ENCODE peak calls at places on chromosome 14, in ten cellular contexts. D is stomach, F is K562, T is adrenal gland, U is sigmoid colon, J is uterus, Z is heart left ventricle, A is ovary, E is body of pancreas, W is IMR-90. G is an unnamed sample. For H3K4me1, the result is how much of the 10 kb centered on the place peaks cover.

GRCh38 chr14:102930753-102931579 is 8.5 kb downstream of the AMN start:
- DNase-seq in E (no peak), W (peak), T (peak), D (peak), A (no peak), Z (no peak), J (no peak), U (no peak), F (no peak), G (peak)

GRCh38 chr14:75249251-75249957 is 29.2 kb upstream of the FOS start:
- DNase-seq in E (peak), D (peak), U (no peak), Z (no peak), A (no peak), W (no peak), F (no peak), T (no peak), J (no peak), G (no peak)

GRCh38 chr14:87529081-87529480 is 463.9 kb downstream of the GALC start:
- DNase-seq in T (no peak), E (no peak), W (no peak), J (no peak), D (no peak), U (no peak), F (no peak), Z (no peak), A (no peak), G (no peak)

GRCh38 chr14:53109028-53109687 is 44.0 kb downstream of the DDHD1 start:
- DNase-seq in E (no peak), D (no peak), A (no peak), Z (no peak), T (no peak), F (no peak), J (no peak), U (no peak), W (no peak), G (no peak)

GRCh38 chr14:29724991-29725390 is 202.7 kb downstream of the PRKD1 start:
- DNase-seq in W (peak), U (no peak), J (no peak), Z (no peak), D (no peak), E (peak), A (peak), T (peak), F (no peak), G (no peak)

GRCh38 chr14:103546651-103547454 is 15.6 kb downstream of the BAG5 start:
- DNase-seq in Z (peak), T (peak), F (peak), D (peak), W (no peak), J (peak), A (peak), E (peak), U (peak), G (peak)

GRCh38 chr14:39113685-39114072 is 444 bp upstream of the GEMIN2 start:
- DNase-seq in D (no peak), A (no peak), J (no peak), E (no peak), U (no peak), F (no peak), T (no peak), Z (no peak), W (no peak), G (no peak)

GRCh38 chr14:44897041-44897843 is 64.5 kb downstream of the KLHL28 start:
- DNase-seq in U (peak), Z (peak), E (peak), A (peak), T (peak), W (peak), F (peak), J (peak), D (peak), G (peak)

GRCh38 chr14:61565836-61566536 is 129.3 kb upstream of the HIF1A start:
- DNase-seq in A (no peak), Z (no peak), F (no peak), W (peak), E (no peak), J (no peak), T (no peak), U (no peak), D (no peak), G (no peak)

GRCh38 chr14:64931123-64931522 is 11.4 kb downstream of the GPX2 start:
- DNase-seq in E (no peak), A (no peak), Z (no peak), D (no peak), F (no peak), U (no peak), J (no peak), W (no peak), T (no peak), G (no peak)

GRCh38 chr14:100106260-100106659 is 41.0 kb downstream of the EVL start:
- DNase-seq in D (no peak), Z (no peak), U (peak), T (no peak), F (peak), A (no peak), E (no peak), W (no peak), J (no peak), G (no peak)

GRCh38 chr14:53538316-53538851 is 385.3 kb upstream of the DDHD1 start:
- DNase-seq in U (no peak), E (no peak), F (no peak), A (no peak), Z (no peak), D (no peak), J (no peak), T (no peak), W (peak), G (no peak)

GRCh38 chr14:86799244-86799647 is 1193.7 kb downstream of the GALC start:
- DNase-seq in T (peak), W (peak), A (no peak), D (no peak), J (no peak), U (no peak), F (no peak), Z (no peak), E (no peak), G (no peak)

GRCh38 chr14:76011959-76012802 is 26.6 kb downstream of the IFT43 start:
- DNase-seq in F (no peak), J (peak), Z (peak), T (peak), U (peak), W (peak), A (peak), D (no peak), E (no peak), G (no peak)

GRCh38 chr14:60222820-60223219 is 26.2 kb upstream of the PPM1A start:
- DNase-seq in E (peak), J (no peak), W (no peak), U (no peak), Z (peak), D (peak), F (no peak), A (no peak), T (no peak), G (no peak)

GRCh38 chr14:61836807-61837206 is 74.6 kb downstream of the SNAPC1 start:
- DNase-seq in J (no peak), A (no peak), Z (no peak), U (no peak), F (no peak), W (no peak), T (no peak), D (no peak), E (no peak), G (no peak)

GRCh38 chr14:100827751-100828447 is 2.0 kb downstream of the MEG3 start:
- DNase-seq in W (peak), A (peak), F (peak), T (peak), Z (no peak), U (no peak), E (peak), D (no peak), J (no peak), G (no peak)

GRCh38 chr14:91575469-91576208 is 65.5 kb upstream of the PPP4R3A start:
- DNase-seq in W (no peak), U (no peak), E (no peak), A (no peak), J (no peak), F (no peak), T (no peak), Z (no peak), D (no peak), G (no peak)

GRCh38 chr14:39230416-39230815 is 3.3 kb upstream of the MIA2 start:
- DNase-seq in D (no peak), T (no peak), W (peak), F (no peak), J (no peak), A (no peak), U (no peak), Z (no peak), E (no peak), G (no peak)

GRCh38 chr14:73477618-73478266 is 13.0 kb upstream of the RIOX1 start:
- DNase-seq in E (no peak), U (peak), F (no peak), D (no peak), J (no peak), Z (no peak), T (no peak), A (no peak), W (peak), G (no peak)

GRCh38 chr14:60974070-60974469 is 6.8 kb downstream of the TRMT5 start:
- DNase-seq in J (no peak), W (no peak), U (no peak), D (no peak), Z (no peak), F (no peak), E (no peak), T (no peak), A (no peak), G (no peak)

GRCh38 chr14:101365329-101366158 is 195.8 kb upstream of the DIO3 start:
- DNase-seq in U (peak), D (no peak), A (peak), J (peak), Z (no peak), E (no peak), W (no peak), T (peak), F (no peak), G (no peak)

GRCh38 chr14:96039633-96040311 is 610 bp downstream of the C14orf132 start:
- DNase-seq in A (peak), D (no peak), F (no peak), E (peak), T (peak), J (peak), W (peak), U (peak), Z (no peak), G (no peak)

GRCh38 chr14:21248338-21248737 is 20.9 kb downstream of the HNRNPC start:
- DNase-seq in Z (no peak), F (no peak), U (no peak), E (no peak), A (no peak), T (no peak), D (no peak), W (no peak), J (no peak), G (no peak)

GRCh38 chr14:73712540-73713141 is 1.5 kb downstream of the PNMA1 start:
- DNase-seq in A (no peak), J (no peak), D (no peak), W (peak), E (no peak), F (peak), T (no peak), U (no peak), Z (peak), G (no peak)

GRCh38 chr14:105479438-105480164 is 5.0 kb downstream of the CRIP2 start:
- DNase-seq in Z (no peak), D (no peak), U (no peak), F (no peak), E (no peak), A (no peak), T (peak), W (no peak), J (no peak), G (no peak)

GRCh38 chr14:80455031-80455430 is 243.7 kb upstream of the DIO2 start:
- DNase-seq in T (no peak), Z (no peak), E (no peak), W (no peak), J (no peak), F (no peak), U (no peak), D (no peak), A (no peak), G (no peak)

GRCh38 chr14:63632932-63633514 is 8.6 kb downstream of the WDR89 start:
- DNase-seq in E (no peak), F (peak), Z (no peak), U (no peak), J (no peak), W (peak), A (no peak), T (no peak), D (no peak), G (no peak)

GRCh38 chr14:104132981-104133380 is 5.4 kb upstream of the KIF26A start:
- DNase-seq in A (no peak), Z (no peak), U (peak), F (no peak), D (no peak), T (no peak), W (no peak), E (peak), J (no peak), G (peak)

GRCh38 chr14:93775744-93776143 is 12.5 kb downstream of the PRIMA1 start:
- DNase-seq in T (no peak), A (no peak), U (no peak), D (no peak), W (no peak), Z (no peak), J (no peak), F (peak), E (no peak), G (no peak)

GRCh38 chr14:90513151-90514014 is 116.6 kb downstream of the CALM1 start:
- DNase-seq in U (peak), W (peak), T (peak), D (peak), Z (peak), A (no peak), F (no peak), J (peak), E (peak), G (peak)

GRCh38 chr14:91413547-91414474 is 3.8 kb downstream of the CCDC88C start:
- DNase-seq in F (no peak), U (no peak), Z (no peak), T (no peak), E (peak), W (no peak), A (no peak), D (peak), J (no peak), G (peak)

GRCh38 chr14:69260979-69261605 is 1.1 kb downstream of the GALNT16 start:
- DNase-seq in W (no peak), J (peak), T (no peak), U (no peak), D (peak), A (no peak), Z (peak), F (peak), E (peak), G (peak)

GRCh38 chr14:69262516-69262915 is 2.6 kb downstream of the GALNT16 start:
- DNase-seq in W (no peak), E (no peak), J (no peak), F (no peak), U (no peak), A (no peak), T (no peak), D (no peak), Z (no peak), G (no peak)

GRCh38 chr14:69260246-69260978 is 454 bp downstream of the GALNT16 start:
- DNase-seq in W (peak), A (no peak), T (no peak), J (no peak), F (no peak), U (no peak), E (peak), D (no peak), Z (no peak), G (no peak)

GRCh38 chr14:69263364-69263763 is 3.4 kb downstream of the GALNT16 start:
- DNase-seq in E (peak), Z (peak), J (peak), A (peak), D (no peak), T (peak), U (peak), W (peak), F (no peak), G (no peak)

DNA sequence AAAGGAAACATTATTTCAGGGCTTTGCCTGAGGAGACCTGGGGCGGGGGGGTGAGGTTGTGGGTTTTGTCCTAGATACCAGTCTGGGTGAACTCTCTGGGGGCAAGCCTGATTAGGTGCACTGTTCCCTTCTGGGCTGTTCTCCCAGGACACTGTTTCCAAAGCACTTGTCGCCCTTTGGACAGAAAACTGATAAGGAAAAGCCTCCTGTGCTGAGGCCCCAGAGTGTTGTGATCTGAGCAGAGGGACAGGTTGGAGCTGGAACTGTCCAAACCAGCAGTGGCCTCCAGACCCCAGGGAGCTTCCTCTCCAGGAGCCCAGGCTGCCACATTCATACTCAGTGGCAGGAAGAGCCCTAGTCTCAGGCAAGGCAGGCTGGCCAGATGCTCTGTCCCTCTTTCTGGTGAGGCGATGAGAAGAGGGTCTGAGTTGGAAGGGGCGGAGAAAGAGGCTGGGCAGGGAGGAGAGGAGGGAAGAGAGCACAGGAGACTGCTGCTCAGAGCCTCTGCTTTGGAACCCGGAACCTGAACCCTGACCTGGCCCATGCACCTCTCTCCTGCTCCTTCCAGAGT is 1.9 kb downstream of the GALNT16 start:
- DNase-seq in Z (peak), F (no peak), U (no peak), W (peak), D (no peak), T (no peak), A (no peak), E (no peak), J (no peak), G (no peak)
- H3K4me1 ChIP-seq in Z (under half), F (under half), U (under half), W (under half), D (under half), T (under half), A (under half), E (under half), J (under half), G (under half)

GRCh38 chr14:34714320-34715107 is at the start of gene CFL2:
- DNase-seq in E (peak), D (peak), Z (peak), W (peak), A (peak), F (peak), T (peak), U (peak), J (peak), G (peak)

GRCh38 chr14:34713122-34713680 is 1.2 kb downstream of the CFL2 start:
- DNase-seq in F (peak), A (no peak), D (no peak), W (no peak), T (no peak), J (no peak), Z (no peak), U (no peak), E (no peak), G (no peak)

GRCh38 chr14:34715108-34715863 is 893 bp upstream of the CFL2 start:
- DNase-seq in E (no peak), A (no peak), T (no peak), D (no peak), J (no peak), F (no peak), W (no peak), Z (no peak), U (no peak), G (no peak)

GRCh38 chr14:34711808-34712712 is 2.3 kb downstream of the CFL2 start:
- DNase-seq in D (no peak), T (no peak), J (no peak), W (no peak), E (no peak), F (no peak), A (no peak), Z (no peak), U (no peak), G (no peak)

DNA sequence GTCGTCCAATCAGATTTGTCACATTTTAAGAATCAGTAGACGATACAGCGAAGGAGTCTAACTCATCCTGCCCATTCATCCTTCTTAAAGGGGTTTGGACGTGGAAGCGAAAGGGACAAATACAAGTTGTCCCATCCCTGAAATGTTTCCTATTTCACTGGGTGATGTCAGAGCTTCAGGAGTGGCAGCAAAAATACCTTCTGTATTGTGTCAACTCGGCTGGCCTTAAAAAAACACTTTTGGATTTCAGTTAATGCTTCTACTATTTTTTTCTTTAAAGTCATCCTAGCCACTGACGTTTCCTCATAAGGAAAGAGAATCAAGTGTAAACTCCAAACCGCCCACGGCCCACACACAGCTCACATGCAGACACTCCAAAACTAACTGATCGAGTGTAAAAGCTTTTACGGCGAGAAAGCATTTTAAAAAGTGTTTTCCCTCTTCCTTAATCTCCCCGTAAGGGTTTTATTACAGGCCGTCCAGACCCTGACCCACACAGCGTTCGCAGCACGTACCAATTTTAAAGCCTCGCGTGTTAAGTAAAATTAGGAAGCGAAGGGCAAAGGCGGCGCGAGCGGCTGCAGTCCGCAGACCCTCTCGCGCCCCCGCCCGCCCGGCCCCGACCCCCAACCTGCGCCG is 593 bp downstream of the CFL2 start:
- DNase-seq in D (peak), J (peak), W (peak), E (peak), Z (peak), T (no peak), U (peak), F (peak), A (peak), G (peak)
- TF ChIP-seq POLR2A in D (no peak), J (peak), W (peak), E (peak), Z (no peak), T (peak), U (peak), F (no peak), A (no peak), G (no peak)

DNA sequence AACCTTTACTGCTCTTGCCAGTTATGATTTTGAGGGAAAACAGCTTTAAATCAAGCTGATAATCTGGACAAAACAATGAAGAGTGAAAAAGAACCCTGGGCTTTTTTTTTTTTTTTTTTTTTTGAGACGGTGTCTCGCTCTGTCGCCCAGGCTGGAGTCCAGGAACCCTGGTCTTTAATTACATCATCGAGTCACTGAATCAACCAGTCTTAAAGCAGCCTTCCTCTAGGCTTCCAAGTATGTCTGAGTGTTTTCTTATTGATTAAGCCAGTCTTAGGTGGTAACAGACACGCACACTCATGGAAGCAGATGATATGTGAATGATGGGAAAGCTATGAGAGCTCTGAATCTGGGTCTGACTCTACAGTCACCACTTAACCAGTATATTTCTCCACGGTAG is 5.9 kb upstream of the VCPKMT start:
- DNase-seq in A (no peak), J (no peak), U (no peak), Z (no peak), E (no peak), T (no peak), D (no peak), W (no peak), F (no peak), G (no peak)
- H3K27ac ChIP-seq in A (no peak), J (no peak), U (no peak), Z (no peak), E (no peak), T (no peak), D (no peak), W (no peak), F (no peak), G (no peak)

DNA sequence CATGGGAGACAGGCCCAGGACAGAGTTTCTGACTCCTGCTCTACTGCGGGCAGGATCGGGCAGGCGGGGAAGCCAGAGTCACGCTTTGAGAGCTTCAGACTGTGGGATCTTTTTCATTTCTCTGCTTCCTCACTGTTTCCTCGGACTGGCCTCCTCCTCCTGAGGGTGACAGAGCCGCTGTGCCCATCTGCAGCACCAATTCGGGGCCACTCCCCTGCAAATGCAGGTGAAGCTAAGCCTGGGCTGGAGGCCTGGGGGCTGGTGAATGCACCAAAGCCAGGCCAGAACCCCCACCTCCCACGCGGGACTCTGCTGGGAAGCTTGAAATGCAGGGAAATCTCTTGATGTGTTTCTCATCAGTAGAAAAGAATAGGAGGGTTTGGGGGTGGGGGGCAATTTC is 77.5 kb downstream of the FOXN3 start:
- DNase-seq in U (no peak), J (no peak), T (no peak), Z (no peak), E (no peak), D (no peak), W (no peak), A (no peak), F (no peak), G (no peak)
- H3K4me1 ChIP-seq in U (under half), J (under half), T (under half), Z (under half), E (under half), D (half or more), W (under half), A (under half), F (under half), G (under half)

GRCh38 chr14:51989293-51990234 is at the start of gene RTRAF:
- DNase-seq in W (peak), Z (peak), F (peak), A (peak), T (peak), J (peak), E (peak), U (peak), D (peak), G (peak)
- TF ChIP-seq POLR2A in W (peak), Z (peak), F (peak), A (peak), T (peak), J (peak), E (peak), U (peak), D (no peak), G (peak)

GRCh38 chr14:34113051-34113511 is 162.2 kb upstream of the EGLN3 start:
- DNase-seq in J (no peak), A (no peak), W (peak), T (no peak), U (no peak), Z (no peak), D (no peak), F (no peak), E (no peak), G (no peak)
- H3K27ac ChIP-seq in J (no peak), A (no peak), W (no peak), T (no peak), U (no peak), Z (no peak), D (no peak), F (no peak), E (no peak), G (no peak)